ENCODE peak calls at places on chromosomes 6 and 20, in six cellular contexts. Z is esophagus squamous epithelium; C is upper lobe of left lung; H is small intestine; G is CD8-positive, alpha-beta T cell; O is DND-41. U is an unnamed sample.
A peak's percentile ranks its signal among the peaks of the same experiment; 100 is the strongest.

GRCh38 chr6:93040375-93040774 is 379.0 kb downstream of the EPHA7 start:
- DNase-seq in C (no peak), H (no peak), G (no peak), Z (no peak), O (no peak), U (no peak)

GRCh38 chr20:18974660-18975059 is 161.1 kb downstream of the SCP2D1 start:
- DNase-seq in H (no peak), G (no peak), Z (no peak), O (no peak), C (no peak), U (no peak)

GRCh38 chr20:5393218-5393870 is 76.6 kb upstream of the PROKR2 start:
- DNase-seq in O (no peak), Z (no peak), H (no peak), C (no peak), G (no peak), U (no peak)

GRCh38 chr20:59939879-59940128 is 301 bp downstream of the PPP1R3D start:
- DNase-seq in Z (no peak), C (peak; percentile 68), O (no peak), G (no peak), H (no peak), U (no peak)

GRCh38 chr20:58669287-58670006 is 18.4 kb downstream of the STX16 start:
- DNase-seq in Z (no peak), H (no peak), O (no peak), C (peak; percentile 49), G (no peak), U (no peak)

GRCh38 chr6:136338486-136338885 is 48.8 kb upstream of the BCLAF1 start:
- DNase-seq in O (no peak), H (no peak), C (no peak), G (no peak), Z (no peak), U (no peak)

GRCh38 chr20:38286586-38287502 is 17.1 kb upstream of the BPI start:
- DNase-seq in H (no peak), Z (no peak), C (no peak), O (no peak), G (no peak), U (no peak)

GRCh38 chr6:97215157-97215769 is 67.8 kb downstream of the MMS22L start:
- DNase-seq in G (no peak), H (peak; percentile 21), O (peak; percentile 16), C (no peak), Z (no peak), U (no peak)

GRCh38 chr6:157097255-157097936 is 225.9 kb downstream of the TMEM242 start:
- DNase-seq in O (no peak), Z (no peak), H (no peak), C (no peak), G (no peak), U (no peak)

DNA sequence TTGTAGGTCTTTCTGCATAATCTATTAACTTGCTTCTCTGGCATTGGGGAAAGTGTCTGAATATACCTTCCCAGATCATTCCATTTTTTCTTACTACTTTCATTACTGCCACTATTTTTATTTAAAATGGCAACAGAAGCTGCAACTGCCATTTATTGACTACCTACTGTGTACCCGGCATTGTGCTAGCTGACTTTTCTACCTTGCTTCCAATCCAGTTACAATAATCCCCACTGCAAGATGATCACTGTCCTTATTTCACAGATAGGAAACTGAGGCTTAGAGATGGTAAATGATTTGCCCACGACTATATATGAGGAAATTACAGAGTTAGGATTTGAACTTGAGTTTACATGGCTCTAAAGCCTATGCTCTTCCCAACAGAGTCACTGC is 129.0 kb downstream of the MAP3K7 start:
- DNase-seq in O (no peak), Z (no peak), H (no peak), G (no peak), C (no peak), U (no peak)
- H3K4me1 ChIP-seq in O (peaks cover 51% of the 10 kb centered on the region), Z (peaks cover 19% of the 10 kb centered on the region), H (no peaks in the 10 kb centered on the region), G (peaks cover 29% of the 10 kb centered on the region), C (no peaks in the 10 kb centered on the region), U (peaks cover 18% of the 10 kb centered on the region)

DNA sequence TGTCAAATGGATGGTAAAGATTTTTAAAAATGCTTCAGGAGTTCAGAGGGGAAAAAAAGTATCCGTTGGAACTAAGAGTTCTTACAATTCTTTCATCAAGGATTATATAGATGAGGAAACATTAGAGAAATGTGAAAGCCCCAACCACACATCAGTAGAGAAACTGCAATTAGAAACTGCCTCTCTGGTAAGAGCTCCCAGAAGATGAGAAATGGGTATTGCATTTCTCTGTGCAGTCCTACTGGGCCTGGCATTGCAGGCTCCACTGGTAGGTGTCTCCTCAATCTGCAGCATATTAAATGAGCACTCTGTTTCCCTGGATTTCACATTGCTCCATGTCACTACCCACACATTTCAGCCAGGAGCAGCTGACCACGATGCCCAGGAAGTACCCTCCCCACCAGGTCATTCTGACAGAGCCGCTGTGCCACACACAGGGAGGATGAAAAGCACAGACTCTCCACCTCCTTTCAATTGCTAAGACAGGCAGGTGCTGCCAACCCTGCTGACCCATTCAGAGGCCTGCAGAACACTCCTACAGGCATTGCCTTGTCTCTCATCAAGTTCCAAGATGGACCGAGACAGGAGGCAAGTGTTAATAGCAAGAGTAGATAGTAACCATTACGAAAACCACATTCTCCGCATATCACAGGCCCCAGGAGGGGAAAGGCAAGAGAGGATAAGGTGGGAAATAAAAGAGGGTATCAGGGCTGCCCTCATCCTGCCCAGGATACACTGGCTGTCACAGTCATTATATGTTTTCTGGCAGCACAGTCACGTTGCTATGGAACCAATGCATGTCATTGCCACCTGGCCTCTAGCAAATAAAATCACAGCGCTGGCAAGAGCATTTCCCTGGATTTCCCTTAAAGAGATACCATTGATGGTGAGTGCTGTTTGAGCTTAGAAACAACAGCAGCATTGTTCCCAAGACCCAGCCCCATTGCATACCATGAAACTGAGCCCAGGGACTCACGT is 241.7 kb downstream of the ATXN1 start:
- DNase-seq in O (no peak), H (peak; percentile 20), Z (no peak), C (no peak), G (no peak), U (no peak)
- H3K27ac ChIP-seq in O (no peak overlapping the region), H (peak overlapping the region; percentile 25), Z (no peak overlapping the region), C (no peak overlapping the region), G (no peak overlapping the region), U (no peak overlapping the region)

DNA sequence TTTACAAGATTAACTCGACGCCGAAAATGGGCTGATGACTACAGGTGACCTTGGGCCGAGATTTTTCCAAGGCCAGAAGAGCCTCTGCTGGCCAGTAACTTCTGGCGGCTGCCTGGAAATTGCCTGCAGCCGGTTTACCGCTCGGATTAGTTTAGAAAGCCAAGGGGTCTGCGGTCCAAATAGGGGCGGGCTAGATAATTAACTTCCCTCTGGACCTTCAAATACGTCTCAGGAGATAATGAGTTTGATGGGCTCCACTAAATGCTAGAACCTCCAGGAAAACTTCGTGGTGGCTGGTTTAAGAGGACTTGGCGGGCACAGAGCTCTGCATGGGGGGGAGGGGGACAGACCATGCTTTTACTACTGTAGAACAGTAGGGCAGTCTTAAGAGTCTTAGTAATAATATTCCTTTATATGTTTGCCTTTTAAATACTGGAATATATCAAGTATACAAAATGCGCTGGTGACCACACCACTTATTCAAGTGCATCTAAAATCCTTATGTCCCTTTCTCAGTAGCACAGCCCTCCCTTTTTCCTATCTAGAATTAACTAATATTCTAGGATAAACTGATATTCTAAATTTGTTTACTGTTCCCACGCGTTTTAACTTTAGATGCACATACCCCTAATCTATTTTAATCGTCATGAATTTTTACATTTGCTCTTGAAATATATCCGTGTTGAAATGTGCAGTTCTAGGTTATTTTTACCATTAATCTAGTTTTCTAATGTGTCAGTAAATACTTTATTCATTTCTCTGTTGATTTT is 107.6 kb upstream of the PRSS16 start:
- DNase-seq in H (peak; percentile 53), Z (no peak), O (peak; percentile 81), G (no peak), C (no peak), U (no peak)
- H3K4me3 ChIP-seq in H (peak overlapping the region; percentile 55), Z (peak overlapping the region; percentile 50), O (peak overlapping the region; percentile 69), G (peak overlapping the region; percentile 77), C (peak overlapping the region; percentile 0), U (peak overlapping the region; percentile 74)

DNA sequence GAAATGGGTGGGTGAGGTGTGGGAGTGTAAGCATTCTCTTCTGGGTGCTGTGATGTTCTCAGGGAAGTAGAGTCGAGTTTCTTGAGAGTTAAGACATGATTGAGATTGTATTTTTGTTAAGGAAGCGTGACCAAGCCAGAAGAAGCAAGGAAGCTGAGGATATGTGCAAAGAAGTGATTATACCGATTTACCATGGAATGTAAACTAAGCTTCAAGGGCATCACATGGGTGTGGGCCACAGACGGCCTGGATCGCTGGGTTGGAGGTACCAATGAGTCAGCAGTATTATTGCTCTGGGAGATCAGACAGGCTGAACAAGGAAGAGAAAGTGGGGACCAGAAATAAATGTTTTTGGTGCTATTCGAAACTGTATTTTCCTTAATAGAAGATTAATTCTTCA is 184.1 kb upstream of the GMDS start:
- DNase-seq in H (no peak), O (no peak), C (no peak), Z (no peak), G (no peak), U (no peak)
- H3K4me1 ChIP-seq in H (no peaks in the 10 kb centered on the region), O (no peaks in the 10 kb centered on the region), C (no peaks in the 10 kb centered on the region), Z (peaks cover 54% of the 10 kb centered on the region), G (no peaks in the 10 kb centered on the region), U (no peaks in the 10 kb centered on the region)

DNA sequence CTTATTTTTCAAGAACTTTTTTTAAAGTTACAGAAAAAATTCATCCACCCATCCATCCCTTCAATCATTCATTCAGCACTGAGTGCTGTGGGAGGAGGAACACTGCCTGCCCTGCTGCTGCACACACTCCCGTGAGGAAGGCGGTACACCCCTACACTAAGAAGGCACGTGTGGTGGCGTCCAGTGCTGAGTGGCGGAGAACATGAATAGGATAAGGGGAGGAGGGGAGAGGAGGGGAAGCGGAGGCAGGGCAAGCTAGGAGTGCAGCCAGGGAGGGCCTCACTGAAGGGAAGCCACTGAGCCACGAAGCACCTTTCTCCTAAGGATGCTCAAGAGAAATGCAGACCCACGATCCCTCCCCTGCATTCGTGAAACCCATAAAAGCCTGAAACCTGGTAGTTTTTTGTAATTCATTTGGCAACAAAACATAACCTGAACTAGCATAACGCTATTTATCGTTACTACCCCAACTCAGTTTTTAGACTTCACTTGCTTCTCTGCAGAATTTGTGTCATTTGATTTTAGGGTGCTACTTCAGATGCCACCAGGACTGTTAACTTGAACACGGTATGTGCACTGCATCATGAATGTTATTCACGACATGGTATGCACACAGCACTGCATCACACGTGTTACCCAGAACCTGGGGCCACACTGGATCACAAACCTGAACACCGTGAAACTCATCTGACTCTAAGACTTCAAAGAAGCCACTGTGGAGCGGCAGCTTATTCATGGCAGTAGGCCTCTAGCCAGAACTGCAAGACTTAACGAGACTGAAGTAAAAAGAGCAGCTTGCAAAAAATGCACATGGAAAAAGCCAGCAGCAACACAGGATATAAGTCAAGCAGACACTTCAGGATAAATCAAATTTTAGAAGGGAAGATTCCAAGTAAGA is 3.5 kb downstream of the RNASET2 start:
- DNase-seq in Z (no peak), C (no peak), O (no peak), G (no peak), H (no peak), U (peak; percentile 40)
- H3K27ac ChIP-seq in Z (no peak overlapping the region), C (peak overlapping the region; percentile 87), O (no peak overlapping the region), G (no peak overlapping the region), H (no peak overlapping the region), U (peak overlapping the region; percentile 92)

DNA sequence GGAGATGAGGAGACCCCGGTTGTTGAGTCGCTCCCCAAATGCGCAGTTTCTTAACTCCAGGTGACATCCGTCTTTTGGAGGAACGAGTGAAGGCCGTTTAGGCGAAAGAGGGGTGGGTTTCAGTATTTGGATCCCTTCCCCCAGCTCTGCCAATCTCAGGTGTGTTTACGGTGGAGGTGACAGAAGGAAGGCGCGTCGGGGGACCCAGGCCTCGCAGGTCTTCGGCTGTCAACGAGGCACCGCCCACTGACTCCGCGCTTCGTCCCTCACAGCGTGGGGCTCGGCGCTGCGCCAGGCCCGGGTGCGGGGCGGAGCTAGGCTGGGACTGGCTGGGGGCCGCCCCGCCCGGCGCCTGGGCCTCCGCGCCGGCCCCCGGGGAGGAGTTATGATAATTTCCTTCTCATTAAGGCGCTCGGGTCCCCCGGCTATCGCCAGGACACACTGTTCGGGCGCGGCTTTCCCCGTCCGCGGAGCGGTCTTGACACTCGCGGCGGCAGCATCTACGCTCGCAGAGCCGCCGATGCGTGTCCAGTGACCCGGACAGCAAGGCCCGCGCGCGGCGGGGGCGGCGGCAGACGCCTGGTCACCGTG is at the start of gene TFAP2C:
- DNase-seq in H (peak; percentile 17), O (no peak), Z (no peak), C (peak; percentile 84), G (no peak), U (no peak)
- H3K4me3 ChIP-seq in H (peak within 1 kb of the TSS; percentile 25), O (no peak within 1 kb of the TSS), Z (peak within 1 kb of the TSS; percentile 74), C (no peak within 1 kb of the TSS), G (no peak within 1 kb of the TSS), U (no peak within 1 kb of the TSS)

U was measured in naive thymus-derived CD4-positive, alpha-beta T cell.